ENCODE peak calls at places on chromosomes 1 and 21, in nine cellular contexts. One of them, this sample, is unnamed.

GRCh38 chr21:26072891-26073615 is 97.5 kb downstream of the APP start:
- DNase-seq in CD4-positive, alpha-beta T cell: no peak
- DNase-seq in CD8-positive, alpha-beta memory T cell: no peak
- DNase-seq in mesenchymal stem cell: peak
- DNase-seq in left ventricle myocardium inferior: no peak
- DNase-seq in CD4-positive, CD25-positive, alpha-beta regulatory T cell: no peak
- DNase-seq in stomach: no peak
- DNase-seq in neuronal stem cell: no peak
- DNase-seq in right atrium auricular region: no peak
- DNase-seq in this sample: no peak

GRCh38 chr21:25700741-25701140 is 34.0 kb downstream of the ATP5PF start:
- DNase-seq in mesenchymal stem cell: no peak
- DNase-seq in stomach: no peak
- DNase-seq in neuronal stem cell: no peak
- DNase-seq in CD4-positive, CD25-positive, alpha-beta regulatory T cell: no peak
- DNase-seq in CD4-positive, alpha-beta T cell: no peak
- DNase-seq in CD8-positive, alpha-beta memory T cell: no peak
- DNase-seq in left ventricle myocardium inferior: no peak
- DNase-seq in right atrium auricular region: no peak
- DNase-seq in this sample: no peak

GRCh38 chr1:18463984-18464664 is 16.6 kb upstream of the KLHDC7A start:
- DNase-seq in right atrium auricular region: no peak
- DNase-seq in stomach: peak
- DNase-seq in CD8-positive, alpha-beta memory T cell: no peak
- DNase-seq in neuronal stem cell: no peak
- DNase-seq in CD4-positive, alpha-beta T cell: no peak
- DNase-seq in mesenchymal stem cell: no peak
- DNase-seq in left ventricle myocardium inferior: no peak
- DNase-seq in CD4-positive, CD25-positive, alpha-beta regulatory T cell: no peak
- DNase-seq in this sample: no peak

GRCh38 chr1:180157108-180157507 is 2.4 kb downstream of the QSOX1 start:
- DNase-seq in neuronal stem cell: no peak
- DNase-seq in CD4-positive, CD25-positive, alpha-beta regulatory T cell: no peak
- DNase-seq in left ventricle myocardium inferior: no peak
- DNase-seq in right atrium auricular region: peak
- DNase-seq in mesenchymal stem cell: peak
- DNase-seq in CD4-positive, alpha-beta T cell: no peak
- DNase-seq in stomach: no peak
- DNase-seq in CD8-positive, alpha-beta memory T cell: no peak
- DNase-seq in this sample: no peak

GRCh38 chr1:8075511-8076051 is 49.5 kb upstream of the ERRFI1 start:
- DNase-seq in neuronal stem cell: no peak
- DNase-seq in CD8-positive, alpha-beta memory T cell: no peak
- DNase-seq in stomach: no peak
- DNase-seq in left ventricle myocardium inferior: no peak
- DNase-seq in CD4-positive, alpha-beta T cell: no peak
- DNase-seq in mesenchymal stem cell: peak
- DNase-seq in CD4-positive, CD25-positive, alpha-beta regulatory T cell: no peak
- DNase-seq in right atrium auricular region: no peak
- DNase-seq in this sample: no peak

GRCh38 chr21:45105906-45106485 is 31.6 kb downstream of the ADARB1 start:
- DNase-seq in stomach: no peak
- DNase-seq in neuronal stem cell: no peak
- DNase-seq in CD8-positive, alpha-beta memory T cell: no peak
- DNase-seq in right atrium auricular region: no peak
- DNase-seq in mesenchymal stem cell: no peak
- DNase-seq in left ventricle myocardium inferior: no peak
- DNase-seq in CD4-positive, CD25-positive, alpha-beta regulatory T cell: no peak
- DNase-seq in CD4-positive, alpha-beta T cell: no peak
- DNase-seq in this sample: no peak

GRCh38 chr1:95021085-95021484 is 51.7 kb downstream of the ALG14 start:
- DNase-seq in CD4-positive, alpha-beta T cell: no peak
- DNase-seq in right atrium auricular region: no peak
- DNase-seq in stomach: no peak
- DNase-seq in left ventricle myocardium inferior: no peak
- DNase-seq in mesenchymal stem cell: no peak
- DNase-seq in CD8-positive, alpha-beta memory T cell: no peak
- DNase-seq in neuronal stem cell: no peak
- DNase-seq in CD4-positive, CD25-positive, alpha-beta regulatory T cell: no peak
- DNase-seq in this sample: no peak

GRCh38 chr1:196558424-196558823 is 49.8 kb downstream of the KCNT2 start:
- DNase-seq in neuronal stem cell: no peak
- DNase-seq in CD8-positive, alpha-beta memory T cell: no peak
- DNase-seq in mesenchymal stem cell: peak
- DNase-seq in CD4-positive, CD25-positive, alpha-beta regulatory T cell: no peak
- DNase-seq in stomach: no peak
- DNase-seq in CD4-positive, alpha-beta T cell: no peak
- DNase-seq in left ventricle myocardium inferior: no peak
- DNase-seq in right atrium auricular region: no peak
- DNase-seq in this sample: no peak

GRCh38 chr1:203291201-203292096 is 13.9 kb upstream of the BTG2 start:
- DNase-seq in CD8-positive, alpha-beta memory T cell: no peak
- DNase-seq in neuronal stem cell: no peak
- DNase-seq in stomach: peak
- DNase-seq in left ventricle myocardium inferior: no peak
- DNase-seq in mesenchymal stem cell: peak
- DNase-seq in right atrium auricular region: no peak
- DNase-seq in CD4-positive, alpha-beta T cell: no peak
- DNase-seq in CD4-positive, CD25-positive, alpha-beta regulatory T cell: no peak
- DNase-seq in this sample: no peak

GRCh38 chr1:150642296-150642695 is 12.9 kb upstream of the ENSA start:
- DNase-seq in neuronal stem cell: no peak
- DNase-seq in CD4-positive, CD25-positive, alpha-beta regulatory T cell: no peak
- DNase-seq in stomach: no peak
- DNase-seq in mesenchymal stem cell: no peak
- DNase-seq in CD4-positive, alpha-beta T cell: no peak
- DNase-seq in CD8-positive, alpha-beta memory T cell: no peak
- DNase-seq in left ventricle myocardium inferior: no peak
- DNase-seq in right atrium auricular region: no peak
- DNase-seq in this sample: no peak

GRCh38 chr1:42767510-42767924 is 468 bp downstream of the C1orf50 start:
- DNase-seq in CD4-positive, CD25-positive, alpha-beta regulatory T cell: no peak
- DNase-seq in neuronal stem cell: no peak
- DNase-seq in CD8-positive, alpha-beta memory T cell: no peak
- DNase-seq in CD4-positive, alpha-beta T cell: no peak
- DNase-seq in left ventricle myocardium inferior: no peak
- DNase-seq in stomach: no peak
- DNase-seq in right atrium auricular region: no peak
- DNase-seq in mesenchymal stem cell: no peak
- DNase-seq in this sample: no peak

GRCh38 chr1:21705303-21705980 is 36.3 kb upstream of the RAP1GAP start:
- DNase-seq in neuronal stem cell: no peak
- DNase-seq in CD4-positive, CD25-positive, alpha-beta regulatory T cell: no peak
- DNase-seq in mesenchymal stem cell: peak
- DNase-seq in left ventricle myocardium inferior: no peak
- DNase-seq in CD8-positive, alpha-beta memory T cell: no peak
- DNase-seq in stomach: no peak
- DNase-seq in right atrium auricular region: no peak
- DNase-seq in CD4-positive, alpha-beta T cell: no peak
- DNase-seq in this sample: no peak

GRCh38 chr1:232904566-232904965 is 45.8 kb upstream of the NTPCR start:
- DNase-seq in stomach: no peak
- DNase-seq in CD4-positive, alpha-beta T cell: no peak
- DNase-seq in mesenchymal stem cell: peak
- DNase-seq in CD4-positive, CD25-positive, alpha-beta regulatory T cell: no peak
- DNase-seq in CD8-positive, alpha-beta memory T cell: no peak
- DNase-seq in right atrium auricular region: no peak
- DNase-seq in neuronal stem cell: no peak
- DNase-seq in left ventricle myocardium inferior: no peak
- DNase-seq in this sample: no peak

GRCh38 chr1:168141986-168142385 is 5.3 kb upstream of the GPR161 start:
- DNase-seq in neuronal stem cell: no peak
- DNase-seq in CD4-positive, CD25-positive, alpha-beta regulatory T cell: no peak
- DNase-seq in right atrium auricular region: no peak
- DNase-seq in stomach: no peak
- DNase-seq in left ventricle myocardium inferior: no peak
- DNase-seq in CD4-positive, alpha-beta T cell: no peak
- DNase-seq in mesenchymal stem cell: no peak
- DNase-seq in CD8-positive, alpha-beta memory T cell: no peak
- DNase-seq in this sample: no peak

GRCh38 chr1:151340870-151341754 is 5.9 kb downstream of the RFX5 start:
- DNase-seq in CD4-positive, CD25-positive, alpha-beta regulatory T cell: peak
- DNase-seq in stomach: no peak
- DNase-seq in left ventricle myocardium inferior: no peak
- DNase-seq in CD4-positive, alpha-beta T cell: no peak
- DNase-seq in neuronal stem cell: peak
- DNase-seq in right atrium auricular region: no peak
- DNase-seq in mesenchymal stem cell: peak
- DNase-seq in CD8-positive, alpha-beta memory T cell: peak
- DNase-seq in this sample: peak

GRCh38 chr21:32597205-32597604 is 11.9 kb upstream of the TCP10L start:
- DNase-seq in mesenchymal stem cell: peak
- DNase-seq in CD4-positive, CD25-positive, alpha-beta regulatory T cell: no peak
- DNase-seq in CD4-positive, alpha-beta T cell: no peak
- DNase-seq in stomach: no peak
- DNase-seq in CD8-positive, alpha-beta memory T cell: no peak
- DNase-seq in left ventricle myocardium inferior: no peak
- DNase-seq in neuronal stem cell: no peak
- DNase-seq in right atrium auricular region: no peak
- DNase-seq in this sample: no peak

GRCh38 chr1:9400425-9401079 is 107.9 kb downstream of the SPSB1 start:
- DNase-seq in right atrium auricular region: no peak
- DNase-seq in mesenchymal stem cell: peak
- DNase-seq in left ventricle myocardium inferior: no peak
- DNase-seq in CD8-positive, alpha-beta memory T cell: peak
- DNase-seq in CD4-positive, CD25-positive, alpha-beta regulatory T cell: no peak
- DNase-seq in CD4-positive, alpha-beta T cell: peak
- DNase-seq in stomach: peak
- DNase-seq in neuronal stem cell: no peak
- DNase-seq in this sample: no peak

DNA sequence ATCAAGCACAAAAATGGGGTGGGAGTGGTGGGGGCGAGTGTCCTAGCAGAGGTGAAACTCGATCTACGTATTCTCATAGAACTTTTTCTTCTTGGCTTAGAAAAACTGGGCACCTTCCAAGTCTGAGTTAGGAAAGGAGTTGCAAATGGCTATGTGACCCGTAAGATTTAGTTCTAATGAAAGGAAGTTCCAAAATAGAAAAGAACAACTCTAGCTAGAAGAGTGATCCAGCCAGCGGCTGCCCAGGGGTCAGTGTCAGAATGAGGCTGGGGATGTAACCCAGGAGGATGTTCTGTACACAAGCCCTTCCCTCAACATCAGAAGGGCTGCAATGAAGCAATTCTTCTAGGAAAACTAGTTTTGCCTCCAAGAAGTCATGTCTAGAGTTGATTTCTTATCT is 5.2 kb downstream of the MTARC1 start:
- DNase-seq in CD8-positive, alpha-beta memory T cell: no peak
- DNase-seq in stomach: no peak
- DNase-seq in right atrium auricular region: peak
- DNase-seq in left ventricle myocardium inferior: no peak
- DNase-seq in mesenchymal stem cell: no peak
- DNase-seq in neuronal stem cell: no peak
- DNase-seq in CD4-positive, alpha-beta T cell: no peak
- DNase-seq in CD4-positive, CD25-positive, alpha-beta regulatory T cell: no peak
- DNase-seq in this sample: no peak
- H3K27ac ChIP-seq in CD8-positive, alpha-beta memory T cell: no peak
- H3K27ac ChIP-seq in stomach: peak
- H3K27ac ChIP-seq in right atrium auricular region: peak
- H3K27ac ChIP-seq in left ventricle myocardium inferior: peak
- H3K27ac ChIP-seq in mesenchymal stem cell: no peak
- H3K27ac ChIP-seq in neuronal stem cell: no peak
- H3K27ac ChIP-seq in CD4-positive, alpha-beta T cell: no peak
- H3K27ac ChIP-seq in CD4-positive, CD25-positive, alpha-beta regulatory T cell: no peak
- H3K27ac ChIP-seq in this sample: no peak

DNA sequence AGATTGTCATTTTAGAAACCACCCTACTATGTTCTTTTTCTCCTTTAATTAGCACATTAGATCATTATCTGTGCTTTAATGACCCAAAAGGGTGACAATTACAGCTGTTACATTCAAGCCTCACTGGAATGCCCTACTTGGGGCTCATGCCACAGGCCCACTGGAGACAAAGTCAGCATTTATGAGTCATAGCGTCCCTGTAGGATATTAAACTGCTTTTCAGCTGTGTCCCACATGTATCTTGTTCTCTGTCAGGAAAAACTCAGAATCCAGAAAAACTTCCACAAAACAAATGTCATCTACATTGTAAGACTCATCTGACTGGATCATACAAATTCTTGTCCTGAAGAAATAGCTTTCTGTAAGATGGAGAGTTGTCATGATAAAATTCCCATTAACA is 804.4 kb upstream of the CXADR start:
- DNase-seq in stomach: no peak
- DNase-seq in left ventricle myocardium inferior: no peak
- DNase-seq in CD4-positive, alpha-beta T cell: no peak
- DNase-seq in right atrium auricular region: no peak
- DNase-seq in CD4-positive, CD25-positive, alpha-beta regulatory T cell: no peak
- DNase-seq in CD8-positive, alpha-beta memory T cell: no peak
- DNase-seq in mesenchymal stem cell: no peak
- DNase-seq in neuronal stem cell: no peak
- DNase-seq in this sample: no peak
- H3K27ac ChIP-seq in stomach: no peak
- H3K27ac ChIP-seq in left ventricle myocardium inferior: peak
- H3K27ac ChIP-seq in CD4-positive, alpha-beta T cell: no peak
- H3K27ac ChIP-seq in right atrium auricular region: no peak
- H3K27ac ChIP-seq in CD4-positive, CD25-positive, alpha-beta regulatory T cell: no peak
- H3K27ac ChIP-seq in CD8-positive, alpha-beta memory T cell: no peak
- H3K27ac ChIP-seq in mesenchymal stem cell: no peak
- H3K27ac ChIP-seq in neuronal stem cell: no peak
- H3K27ac ChIP-seq in this sample: no peak

GRCh38 chr1:31005617-31006166 is 59.8 kb downstream of the PUM1 start:
- DNase-seq in CD4-positive, alpha-beta T cell: no peak
- DNase-seq in mesenchymal stem cell: no peak
- DNase-seq in stomach: no peak
- DNase-seq in CD8-positive, alpha-beta memory T cell: no peak
- DNase-seq in neuronal stem cell: no peak
- DNase-seq in CD4-positive, CD25-positive, alpha-beta regulatory T cell: no peak
- DNase-seq in left ventricle myocardium inferior: no peak
- DNase-seq in right atrium auricular region: no peak
- DNase-seq in this sample: no peak
- H3K27ac ChIP-seq in CD4-positive, alpha-beta T cell: no peak
- H3K27ac ChIP-seq in mesenchymal stem cell: no peak
- H3K27ac ChIP-seq in stomach: no peak
- H3K27ac ChIP-seq in CD8-positive, alpha-beta memory T cell: no peak
- H3K27ac ChIP-seq in neuronal stem cell: no peak
- H3K27ac ChIP-seq in CD4-positive, CD25-positive, alpha-beta regulatory T cell: no peak
- H3K27ac ChIP-seq in left ventricle myocardium inferior: no peak
- H3K27ac ChIP-seq in right atrium auricular region: no peak
- H3K27ac ChIP-seq in this sample: no peak

DNA sequence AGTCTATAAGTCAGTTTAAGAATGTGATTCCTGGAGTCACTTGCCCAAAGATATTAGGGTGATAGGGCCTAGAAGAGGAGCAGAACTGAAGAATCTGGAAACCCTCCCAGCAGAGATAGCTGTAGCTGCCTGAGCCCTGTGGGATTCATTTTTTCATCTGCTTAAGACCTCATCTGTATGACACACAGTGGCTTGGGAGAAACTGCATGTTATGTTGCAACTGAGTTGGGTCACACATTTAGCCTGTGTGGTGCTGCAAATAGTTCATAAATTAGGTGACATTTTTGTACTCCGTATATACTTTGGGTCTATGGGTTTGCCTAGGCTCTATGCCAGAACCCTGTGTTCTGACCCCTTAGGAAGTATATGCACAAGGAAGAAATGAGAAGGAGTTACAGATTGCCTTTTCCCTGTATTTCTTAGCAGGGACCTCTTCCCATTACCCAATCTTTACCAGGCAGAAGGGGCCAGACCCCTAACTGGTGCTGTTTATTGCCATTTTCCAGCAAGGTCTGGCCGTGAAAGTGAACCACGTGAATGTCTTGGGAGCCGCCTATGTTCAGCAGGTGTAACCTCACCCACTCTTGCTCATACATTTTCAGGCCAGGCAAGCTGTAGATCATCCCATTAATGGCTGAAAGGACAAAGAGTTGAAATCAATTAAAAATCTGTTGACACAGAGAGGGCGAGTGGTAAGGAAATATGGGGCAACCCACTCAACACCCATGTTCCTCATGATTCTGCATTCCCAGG is 41.9 kb upstream of the SLC19A2 start:
- DNase-seq in mesenchymal stem cell: peak
- DNase-seq in stomach: no peak
- DNase-seq in neuronal stem cell: no peak
- DNase-seq in left ventricle myocardium inferior: no peak
- DNase-seq in CD4-positive, alpha-beta T cell: no peak
- DNase-seq in right atrium auricular region: no peak
- DNase-seq in CD8-positive, alpha-beta memory T cell: no peak
- DNase-seq in CD4-positive, CD25-positive, alpha-beta regulatory T cell: no peak
- DNase-seq in this sample: no peak
- H3K27ac ChIP-seq in mesenchymal stem cell: no peak
- H3K27ac ChIP-seq in stomach: peak
- H3K27ac ChIP-seq in neuronal stem cell: no peak
- H3K27ac ChIP-seq in left ventricle myocardium inferior: no peak
- H3K27ac ChIP-seq in CD4-positive, alpha-beta T cell: no peak
- H3K27ac ChIP-seq in right atrium auricular region: peak
- H3K27ac ChIP-seq in CD8-positive, alpha-beta memory T cell: no peak
- H3K27ac ChIP-seq in CD4-positive, CD25-positive, alpha-beta regulatory T cell: no peak
- H3K27ac ChIP-seq in this sample: no peak